ENCODE peak calls at places on chromosomes 2 and 18, in six cellular contexts. One of them, this sample, is unnamed.

GRCh38 chr2:126839711-126840110 is 59.0 kb upstream of the TEX51 start:
- DNase-seq in activated CD4-positive, alpha-beta memory T cell treated with anti-CD3 and anti-CD28 coated beads for 36 hours: no peak
- DNase-seq in left lobe of liver: no peak
- DNase-seq in RPMI7951: peak
- DNase-seq in A172: no peak
- DNase-seq in cardiac septum: no peak
- DNase-seq in this sample: no peak

GRCh38 chr18:29191263-29191662 is 1014.3 kb upstream of the CDH2 start:
- DNase-seq in A172: peak
- DNase-seq in left lobe of liver: no peak
- DNase-seq in RPMI7951: peak
- DNase-seq in activated CD4-positive, alpha-beta memory T cell treated with anti-CD3 and anti-CD28 coated beads for 36 hours: no peak
- DNase-seq in cardiac septum: no peak
- DNase-seq in this sample: no peak

GRCh38 chr2:217622205-217622621 is 380.6 kb downstream of the TNS1 start:
- DNase-seq in cardiac septum: no peak
- DNase-seq in left lobe of liver: no peak
- DNase-seq in A172: peak
- DNase-seq in activated CD4-positive, alpha-beta memory T cell treated with anti-CD3 and anti-CD28 coated beads for 36 hours: no peak
- DNase-seq in RPMI7951: peak
- DNase-seq in this sample: peak

GRCh38 chr18:361941-362913 is 94.4 kb upstream of the THOC1 start:
- DNase-seq in left lobe of liver: no peak
- DNase-seq in cardiac septum: no peak
- DNase-seq in RPMI7951: peak
- DNase-seq in A172: peak
- DNase-seq in activated CD4-positive, alpha-beta memory T cell treated with anti-CD3 and anti-CD28 coated beads for 36 hours: no peak
- DNase-seq in this sample: no peak

GRCh38 chr2:95348609-95349567 is 51.7 kb downstream of the KCNIP3 start:
- DNase-seq in activated CD4-positive, alpha-beta memory T cell treated with anti-CD3 and anti-CD28 coated beads for 36 hours: no peak
- DNase-seq in A172: no peak
- DNase-seq in cardiac septum: no peak
- DNase-seq in RPMI7951: no peak
- DNase-seq in left lobe of liver: peak
- DNase-seq in this sample: peak

GRCh38 chr2:170467568-170468422 is 247.3 kb upstream of the SP5 start:
- DNase-seq in activated CD4-positive, alpha-beta memory T cell treated with anti-CD3 and anti-CD28 coated beads for 36 hours: no peak
- DNase-seq in RPMI7951: peak
- DNase-seq in A172: peak
- DNase-seq in cardiac septum: no peak
- DNase-seq in left lobe of liver: no peak
- DNase-seq in this sample: no peak

GRCh38 chr18:35491689-35492077 is 6.1 kb downstream of the INO80C start:
- DNase-seq in RPMI7951: no peak
- DNase-seq in left lobe of liver: no peak
- DNase-seq in A172: no peak
- DNase-seq in activated CD4-positive, alpha-beta memory T cell treated with anti-CD3 and anti-CD28 coated beads for 36 hours: no peak
- DNase-seq in cardiac septum: no peak
- DNase-seq in this sample: no peak

GRCh38 chr2:229713371-229714079 is 830 bp downstream of the DNER start:
- DNase-seq in RPMI7951: peak
- DNase-seq in activated CD4-positive, alpha-beta memory T cell treated with anti-CD3 and anti-CD28 coated beads for 36 hours: peak
- DNase-seq in cardiac septum: no peak
- DNase-seq in A172: peak
- DNase-seq in left lobe of liver: no peak
- DNase-seq in this sample: no peak

GRCh38 chr2:195367713-195368529 is 289.1 kb upstream of the SLC39A10 start:
- DNase-seq in A172: no peak
- DNase-seq in RPMI7951: no peak
- DNase-seq in cardiac septum: no peak
- DNase-seq in left lobe of liver: no peak
- DNase-seq in activated CD4-positive, alpha-beta memory T cell treated with anti-CD3 and anti-CD28 coated beads for 36 hours: no peak
- DNase-seq in this sample: no peak

GRCh38 chr18:67194886-67195285 is 321.6 kb downstream of the DSEL start:
- DNase-seq in cardiac septum: no peak
- DNase-seq in activated CD4-positive, alpha-beta memory T cell treated with anti-CD3 and anti-CD28 coated beads for 36 hours: no peak
- DNase-seq in RPMI7951: no peak
- DNase-seq in A172: no peak
- DNase-seq in left lobe of liver: no peak
- DNase-seq in this sample: no peak

This sample was measured in right lobe of liver.